ENCODE peak calls at places on chromosomes 5 and 9, in eight cellular contexts. M is stimulated activated CD8-positive, alpha-beta memory T cell treated with anti-CD3 and anti-CD28 coated beads, Interleukin-15, amount 100 ng/mL, for 1 hour; T is right cardiac atrium; Q is KG1; X is tibial nerve; I is AG09309; P is mesenteric fat pad; H is CD4-positive, alpha-beta memory T cell. N is an unnamed sample.

GRCh38 chr5:77282337-77283027 is 72.0 kb downstream of the PDE8B start:
- DNase-seq in M (no peak), T (peak), Q (no peak), X (no peak), I (peak), P (no peak), H (no peak), N (peak)

GRCh38 chr5:151772029-151772867 is 494 bp downstream of the G3BP1 start:
- DNase-seq in M (peak), T (peak), Q (no peak), X (peak), I (no peak), P (no peak), H (peak), N (peak)

GRCh38 chr9:73866451-73866850 is 630.7 kb upstream of the RORB start:
- DNase-seq in M (no peak), T (no peak), Q (no peak), X (no peak), I (no peak), P (no peak), H (no peak), N (no peak)

GRCh38 chr9:111852291-111852690 is 44.3 kb upstream of the UGCG start:
- DNase-seq in M (no peak), T (no peak), Q (no peak), X (no peak), I (no peak), P (no peak), H (no peak), N (no peak)

GRCh38 chr5:153617190-153617589 is 126.7 kb downstream of the GRIA1 start:
- DNase-seq in M (no peak), T (no peak), Q (no peak), X (no peak), I (no peak), P (no peak), H (no peak), N (peak)

GRCh38 chr9:126326228-126327015 is at the start of gene MVB12B:
- DNase-seq in M (peak), T (peak), Q (no peak), X (no peak), I (no peak), P (peak), H (peak), N (no peak)

GRCh38 chr5:29758986-29759421 is 1434.5 kb upstream of the CDH6 start:
- DNase-seq in M (no peak), T (no peak), Q (no peak), X (no peak), I (no peak), P (no peak), H (no peak), N (no peak)

GRCh38 chr9:126470251-126470993 is 143.3 kb upstream of the LMX1B start:
- DNase-seq in M (no peak), T (no peak), Q (no peak), X (no peak), I (no peak), P (no peak), H (no peak), N (no peak)

GRCh38 chr5:134647750-134648424 is 698 bp upstream of the SEC24A start:
- DNase-seq in M (no peak), T (peak), Q (no peak), X (no peak), I (peak), P (no peak), H (peak), N (peak)

GRCh38 chr5:139740138-139740992 is 55.2 kb upstream of the PSD2 start:
- DNase-seq in M (no peak), T (no peak), Q (no peak), X (no peak), I (no peak), P (no peak), H (no peak), N (no peak)

GRCh38 chr9:35811364-35812024 is 568 bp downstream of the SPAG8 start:
- DNase-seq in M (no peak), T (peak), Q (no peak), X (peak), I (no peak), P (no peak), H (no peak), N (peak)

GRCh38 chr5:146447734-146448380 is 724 bp downstream of the TCERG1 start:
- DNase-seq in M (no peak), T (no peak), Q (no peak), X (no peak), I (peak), P (no peak), H (no peak), N (peak)

N was measured in fibroblast of pulmonary artery.